ENCODE peak calls at places on chromosomes 6 and 20, in six cellular contexts. K is testis, Z is lower lobe of right lung, R is GM12865, X is HFFc6, N is mesothelial cell of epicardium. M is an unnamed sample.

GRCh38 chr6:166588691-166589333 is 2.3 kb upstream of the RAMACL start:
- DNase-seq in K (no peak), Z (no peak), R (peak), X (peak), N (no peak), M (no peak)

GRCh38 chr20:41697861-41698559 is 79.8 kb upstream of the CHD6 start:
- DNase-seq in K (peak), Z (no peak), R (peak), X (peak), N (no peak), M (no peak)

GRCh38 chr6:39093167-39093708 is 21.7 kb downstream of the SAYSD1 start:
- DNase-seq in K (no peak), Z (no peak), R (no peak), X (no peak), N (no peak), M (no peak)

GRCh38 chr6:39365281-39366074 is 43.0 kb upstream of the KCNK16 start:
- DNase-seq in K (no peak), Z (no peak), R (no peak), X (peak), N (no peak), M (no peak)

GRCh38 chr20:19947611-19948264 is 69.4 kb upstream of the NAA20 start:
- DNase-seq in K (no peak), Z (no peak), R (peak), X (peak), N (no peak), M (no peak)

GRCh38 chr6:35317483-35318199 is 20.0 kb downstream of the DEF6 start:
- DNase-seq in K (peak), Z (no peak), R (no peak), X (no peak), N (peak), M (no peak)

GRCh38 chr6:148892247-148892646 is 145.4 kb downstream of the UST start:
- DNase-seq in K (no peak), Z (no peak), R (no peak), X (no peak), N (no peak), M (no peak)

GRCh38 chr6:129498556-129498940 is 211.4 kb downstream of the ARHGAP18 start:
- DNase-seq in K (no peak), Z (no peak), R (no peak), X (peak), N (no peak), M (no peak)

GRCh38 chr20:1830240-1830639 is 65.0 kb upstream of the SIRPA start:
- DNase-seq in K (peak), Z (no peak), R (no peak), X (peak), N (peak), M (no peak)

GRCh38 chr6:73704798-73705197 is 8.8 kb downstream of the CD109 start:
- DNase-seq in K (no peak), Z (no peak), R (no peak), X (no peak), N (no peak), M (no peak)

GRCh38 chr20:11248691-11249178 is 574.9 kb upstream of the JAG1 start:
- DNase-seq in K (no peak), Z (no peak), R (no peak), X (no peak), N (no peak), M (no peak)

GRCh38 chr20:9040874-9041524 is 27.9 kb upstream of the PLCB4 start:
- DNase-seq in K (no peak), Z (no peak), R (no peak), X (peak), N (no peak), M (no peak)

GRCh38 chr6:3334579-3334978 is 75.8 kb downstream of the PSMG4 start:
- DNase-seq in K (peak), Z (no peak), R (no peak), X (no peak), N (no peak), M (no peak)

GRCh38 chr20:62736026-62736406 is 27.4 kb downstream of the NTSR1 start:
- DNase-seq in K (no peak), Z (peak), R (no peak), X (no peak), N (no peak), M (no peak)

GRCh38 chr6:3516094-3516493 is 59.2 kb upstream of the SLC22A23 start:
- DNase-seq in K (no peak), Z (no peak), R (no peak), X (peak), N (no peak), M (no peak)

GRCh38 chr6:3987072-3987471 is 91.9 kb downstream of the FAM217A start:
- DNase-seq in K (no peak), Z (no peak), R (no peak), X (peak), N (no peak), M (no peak)

DNA sequence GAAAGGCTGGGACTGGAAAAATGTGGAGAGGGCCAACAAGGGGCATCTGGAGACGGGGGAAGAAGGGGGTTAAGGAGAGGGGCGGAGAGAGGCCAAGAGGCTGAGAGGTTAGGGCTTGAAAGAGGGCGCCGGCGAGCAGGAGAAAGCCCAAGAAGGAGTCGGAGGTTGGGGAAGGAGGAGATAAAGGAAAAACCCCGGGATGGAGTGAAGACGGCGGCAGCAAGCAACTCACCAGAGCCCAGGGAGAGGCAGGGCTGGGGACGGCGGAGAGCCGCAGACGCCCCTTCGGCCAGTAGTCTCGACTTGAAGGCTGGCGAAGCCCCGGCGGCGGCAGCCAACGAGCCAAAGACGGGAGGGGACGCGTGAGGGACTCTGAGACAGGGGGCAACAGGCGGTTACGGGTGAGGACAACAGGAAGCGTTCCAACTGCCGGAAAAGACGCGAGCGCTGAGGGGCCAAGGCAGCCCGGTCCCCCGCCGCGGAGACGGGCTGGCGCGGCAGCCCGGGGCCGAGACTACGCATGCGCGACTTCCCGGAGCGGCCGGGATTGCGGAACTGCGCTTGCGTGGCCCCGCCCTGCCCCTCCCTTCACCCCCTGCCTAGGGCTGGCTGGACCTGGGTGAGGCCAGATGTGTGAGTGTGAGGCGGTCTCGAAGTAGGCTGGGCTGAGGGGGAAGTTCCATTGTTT is at the start of gene STK38:
- DNase-seq in K (peak), Z (peak), R (peak), X (peak), N (peak), M (peak)
- TF ChIP-seq CTCF in K (no peak), Z (no peak), R (peak), X (no peak), N (no peak), M (no peak)

GRCh38 chr6:1594495-1595200 is 15.1 kb upstream of the FOXC1 start:
- DNase-seq in K (no peak), Z (no peak), R (no peak), X (no peak), N (no peak), M (no peak)

GRCh38 chr6:1597924-1598323 is 11.8 kb upstream of the FOXC1 start:
- DNase-seq in K (no peak), Z (no peak), R (no peak), X (peak), N (no peak), M (no peak)

GRCh38 chr6:1597121-1597744 is 12.5 kb upstream of the FOXC1 start:
- DNase-seq in K (no peak), Z (no peak), R (no peak), X (no peak), N (no peak), M (no peak)

GRCh38 chr6:1595271-1596087 is 14.2 kb upstream of the FOXC1 start:
- DNase-seq in K (no peak), Z (no peak), R (no peak), X (no peak), N (no peak), M (no peak)

GRCh38 chr6:1596088-1596852 is 13.4 kb upstream of the FOXC1 start:
- DNase-seq in K (peak), Z (peak), R (peak), X (no peak), N (peak), M (no peak)
- TF ChIP-seq CTCF in K (peak), Z (peak), R (peak), X (peak), N (peak), M (peak)

GRCh38 chr6:147283460-147283859 is 79.2 kb downstream of the STXBP5 start:
- DNase-seq in K (no peak), Z (no peak), R (no peak), X (peak), N (no peak), M (no peak)

GRCh38 chr6:147281895-147282565 is 77.8 kb downstream of the STXBP5 start:
- DNase-seq in K (no peak), Z (no peak), R (no peak), X (no peak), N (no peak), M (no peak)

GRCh38 chr6:147282566-147282959 is 78.3 kb downstream of the STXBP5 start:
- DNase-seq in K (no peak), Z (no peak), R (no peak), X (no peak), N (no peak), M (no peak)

GRCh38 chr6:147287869-147288271 is 83.7 kb downstream of the STXBP5 start:
- DNase-seq in K (no peak), Z (no peak), R (no peak), X (peak), N (no peak), M (no peak)

GRCh38 chr6:147285087-147285855 is 81.1 kb downstream of the STXBP5 start:
- DNase-seq in K (no peak), Z (no peak), R (peak), X (peak), N (no peak), M (no peak)
- TF ChIP-seq CTCF in K (peak), Z (peak), R (peak), X (peak), N (peak), M (no peak)

DNA sequence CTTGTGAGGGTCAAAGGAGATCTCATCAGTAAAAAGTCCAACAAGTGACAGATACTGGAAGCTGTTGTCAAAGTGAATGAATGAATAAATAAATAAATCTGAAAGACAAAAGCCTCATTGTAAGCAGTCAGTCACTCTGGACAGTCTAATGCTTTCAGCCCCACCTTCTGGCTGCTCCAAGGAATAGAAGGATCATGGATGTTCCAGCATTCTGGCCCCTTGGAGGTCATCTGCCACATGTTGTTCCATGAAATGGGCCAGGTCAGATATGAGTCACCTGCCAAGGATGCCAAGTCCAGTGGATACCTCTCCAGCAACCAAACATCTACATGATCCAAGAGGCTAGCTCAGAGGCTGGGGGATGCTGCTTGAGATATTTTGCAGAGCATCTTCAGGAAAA is 185.6 kb downstream of the BMP7 start:
- DNase-seq in K (peak), Z (no peak), R (no peak), X (peak), N (no peak), M (no peak)
- TF ChIP-seq CTCF in K (no peak), Z (no peak), R (no peak), X (peak), N (no peak), M (no peak)

M was measured in omental fat pad.